ENCODE peak calls at places on chromosomes 13 and 19, in eight cellular contexts. C, N, U, E, O, S, R and H are unnamed samples.

GRCh38 chr19:15464394-15465385 is at the start of gene RASAL3:
- DNase-seq in S (peak; percentile 59), O (no peak), N (peak; percentile 64), E (no peak), U (peak; percentile 48), R (no peak), C (peak; percentile 40), H (peak; percentile 56)

GRCh38 chr19:379796-380195 is 29.2 kb downstream of the C2CD4C start:
- DNase-seq in S (no peak), U (no peak), O (no peak), N (no peak), R (no peak), E (no peak), C (no peak), H (no peak)

GRCh38 chr13:113846639-113847318 is 17.1 kb downstream of the GAS6 start:
- DNase-seq in O (no peak), U (peak; percentile 42), C (no peak), E (no peak), N (peak; percentile 45), S (peak; percentile 32), R (no peak), H (peak; percentile 20)

GRCh38 chr13:75635101-75635620 is 969 bp upstream of the LMO7 start:
- DNase-seq in N (no peak), C (peak; percentile 6), O (no peak), U (no peak), E (no peak), S (no peak), R (no peak), H (no peak)

GRCh38 chr19:46985532-46986415 is 33.9 kb upstream of the NPAS1 start:
- DNase-seq in C (no peak), E (no peak), O (peak; percentile 41), N (no peak), R (no peak), S (peak; percentile 63), U (no peak), H (no peak)

GRCh38 chr13:54705738-54706137 is 1677.1 kb downstream of the OLFM4 start:
- DNase-seq in S (peak; percentile 62), E (no peak), R (no peak), N (no peak), O (no peak), U (no peak), C (no peak), H (no peak)

GRCh38 chr19:33404916-33405315 is 31.4 kb downstream of the CEBPG start:
- DNase-seq in N (no peak), R (no peak), U (no peak), E (no peak), C (no peak), O (no peak), S (no peak), H (no peak)

GRCh38 chr13:35690546-35690945 is 214.1 kb upstream of the MAB21L1 start:
- DNase-seq in N (no peak), O (no peak), U (no peak), C (no peak), S (peak; percentile 13), E (no peak), R (no peak), H (no peak)

GRCh38 chr19:49295208-49295880 is 29.6 kb downstream of the SLC6A16 start:
- DNase-seq in O (no peak), N (no peak), R (no peak), E (no peak), S (no peak), U (no peak), C (no peak), H (no peak)

GRCh38 chr13:48096670-48097069 is 1.8 kb upstream of the MED4 start:
- DNase-seq in S (no peak), R (no peak), E (no peak), U (no peak), C (no peak), O (no peak), N (no peak), H (no peak)

GRCh38 chr19:50512112-50512998 is 1.4 kb downstream of the ASPDH start:
- DNase-seq in C (no peak), U (no peak), O (no peak), R (no peak), E (no peak), N (no peak), S (no peak), H (no peak)

GRCh38 chr19:29564574-29565005 is 38.8 kb downstream of the VSTM2B start:
- DNase-seq in E (no peak), R (no peak), S (peak; percentile 60), O (no peak), U (no peak), C (no peak), N (no peak), H (no peak)

GRCh38 chr13:33307820-33308219 is 22.3 kb upstream of the STARD13 start:
- DNase-seq in O (no peak), S (no peak), R (no peak), U (no peak), E (no peak), C (no peak), N (no peak), H (no peak)

GRCh38 chr19:16202320-16203255 is 4.9 kb downstream of the AP1M1 start:
- DNase-seq in U (no peak), E (no peak), C (no peak), O (no peak), S (no peak), N (no peak), R (no peak), H (no peak)

GRCh38 chr13:97226788-97227627 is 4.9 kb downstream of the MBNL2 start:
- DNase-seq in S (peak; percentile 83), O (no peak), N (peak; percentile 55), C (peak; percentile 27), R (no peak), E (no peak), U (peak; percentile 51), H (peak; percentile 15)

GRCh38 chr13:98483636-98484288 is 93.1 kb downstream of the STK24 start:
- DNase-seq in N (no peak), R (no peak), S (no peak), U (no peak), O (no peak), C (no peak), E (no peak), H (no peak)

GRCh38 chr13:90541346-90541745 is 806.1 kb upstream of the MIR17HG start:
- DNase-seq in U (no peak), S (no peak), O (no peak), N (no peak), E (no peak), R (no peak), C (no peak), H (no peak)

GRCh38 chr13:90551253-90551652 is 796.2 kb upstream of the MIR17HG start:
- DNase-seq in E (no peak), R (no peak), S (no peak), N (no peak), C (no peak), O (no peak), U (no peak), H (no peak)

GRCh38 chr13:90542959-90543358 is 804.5 kb upstream of the MIR17HG start:
- DNase-seq in E (no peak), S (no peak), O (no peak), N (no peak), R (no peak), U (no peak), C (no peak), H (no peak)

GRCh38 chr13:90547272-90547790 is 800.2 kb upstream of the MIR17HG start:
- DNase-seq in O (no peak), C (no peak), U (no peak), E (no peak), S (no peak), N (no peak), R (no peak), H (no peak)

GRCh38 chr13:90545070-90545840 is 802.2 kb upstream of the MIR17HG start:
- DNase-seq in E (peak; percentile 39), N (no peak), C (no peak), R (peak; percentile 24), S (no peak), U (no peak), O (no peak), H (no peak)
- H3K27me3 ChIP-seq in E (no peaks in the 10 kb centered on the region), N (no peaks in the 10 kb centered on the region), C (no peaks in the 10 kb centered on the region), R (no peaks in the 10 kb centered on the region), S (no peaks in the 10 kb centered on the region), U (no peaks in the 10 kb centered on the region), O (no peaks in the 10 kb centered on the region), H (no peaks in the 10 kb centered on the region)

GRCh38 chr13:31485651-31486051 is 253.7 kb upstream of the RXFP2 start:
- DNase-seq in N (no peak), R (no peak), S (no peak), E (no peak), O (peak; percentile 29), U (no peak), C (no peak), H (no peak)
- H3K27ac ChIP-seq in N (no peak overlapping the region), R (no peak overlapping the region), S (no peak overlapping the region), E (no peak overlapping the region), O (no peak overlapping the region), U (no peak overlapping the region), C (no peak overlapping the region), H (no peak overlapping the region)

GRCh38 chr19:19711934-19712828 is 20.7 kb downstream of the ZNF14 start:
- DNase-seq in O (no peak), E (no peak), U (no peak), R (no peak), C (no peak), N (no peak), S (no peak), H (no peak)
- H3K9me3 ChIP-seq in O (peaks cover 16% of the 10 kb centered on the region), E (peaks cover 82% of the 10 kb centered on the region), U (peaks cover 32% of the 10 kb centered on the region), R (peaks cover 98% of the 10 kb centered on the region), C (peaks cover 91% of the 10 kb centered on the region), N (peaks cover 81% of the 10 kb centered on the region), S (peaks cover 98% of the 10 kb centered on the region), H (peaks cover 99% of the 10 kb centered on the region)

DNA sequence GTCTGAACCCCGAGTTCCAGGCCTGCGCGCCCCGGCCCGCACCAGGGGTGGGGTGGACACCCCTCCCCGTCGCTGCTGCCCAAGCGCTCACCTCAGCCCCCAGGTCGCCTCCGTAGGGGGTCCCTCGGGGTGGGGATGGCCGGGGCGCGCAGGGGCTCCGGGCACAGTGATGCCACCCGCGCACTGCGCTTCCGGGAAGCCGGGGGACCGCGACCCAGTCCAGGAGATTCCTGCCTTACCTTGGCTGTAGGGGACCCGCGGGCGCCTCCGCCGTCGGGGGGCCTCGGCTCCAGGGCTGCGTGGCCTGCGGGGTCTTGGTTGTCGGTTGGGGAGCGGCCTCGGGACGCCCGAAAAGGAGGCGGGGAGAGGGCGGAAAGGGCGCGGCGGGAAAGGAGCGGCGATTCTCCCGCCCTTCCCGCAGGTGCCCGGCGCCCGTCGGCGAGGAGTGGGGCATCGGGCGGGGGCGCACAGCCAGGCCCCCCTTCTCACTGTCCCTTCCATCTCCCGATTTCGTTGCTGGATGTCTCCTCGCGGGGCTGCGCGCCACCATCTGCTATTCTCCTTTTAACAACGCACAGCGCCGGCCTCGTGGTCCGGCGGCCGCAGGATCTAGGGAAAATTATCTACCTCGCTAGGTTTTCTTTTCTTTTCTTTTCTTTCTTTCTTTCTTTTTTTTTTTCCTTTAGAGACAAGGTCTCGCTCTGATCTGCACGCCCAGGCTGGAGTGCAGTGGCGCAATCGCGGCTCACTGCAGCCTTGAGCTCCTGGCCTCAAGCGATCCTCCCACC is at the start of gene KEAP1:
- DNase-seq in E (peak; percentile 35), O (no peak), U (no peak), N (peak; percentile 26), R (peak; percentile 33), S (peak; percentile 79), C (peak; percentile 11), H (no peak)
- H3K27me3 ChIP-seq in E (no peaks in the 10 kb centered on the region), O (no peaks in the 10 kb centered on the region), U (no peaks in the 10 kb centered on the region), N (no peaks in the 10 kb centered on the region), R (no peaks in the 10 kb centered on the region), S (no peaks in the 10 kb centered on the region), C (no peaks in the 10 kb centered on the region), H (no peaks in the 10 kb centered on the region)